ENCODE peak calls at places on chromosomes 3 and 15, in seven cellular contexts. One of them, this sample, is unnamed. For H3K36me3, the result is how much of the 10 kb centered on the place peaks cover.

GRCh38 chr3:128489860-128490649 is 2.9 kb downstream of the GATA2 start:
- DNase-seq in tibial nerve: no peak
- DNase-seq in endothelial cell of umbilical vein: peak
- DNase-seq in stomach: no peak
- DNase-seq in PC-9: peak
- DNase-seq in transverse colon: no peak
- DNase-seq in uterus: peak
- DNase-seq in this sample: no peak

GRCh38 chr3:71641669-71642068 is 58.1 kb upstream of the FOXP1 start:
- DNase-seq in stomach: no peak
- DNase-seq in endothelial cell of umbilical vein: no peak
- DNase-seq in transverse colon: no peak
- DNase-seq in tibial nerve: no peak
- DNase-seq in uterus: no peak
- DNase-seq in PC-9: no peak
- DNase-seq in this sample: peak

GRCh38 chr3:49124991-49125670 is 4.5 kb upstream of the USP19 start:
- DNase-seq in tibial nerve: no peak
- DNase-seq in endothelial cell of umbilical vein: no peak
- DNase-seq in transverse colon: no peak
- DNase-seq in stomach: no peak
- DNase-seq in PC-9: no peak
- DNase-seq in uterus: no peak
- DNase-seq in this sample: no peak

GRCh38 chr15:41401904-41402267 is 410 bp downstream of the NDUFAF1 start:
- DNase-seq in transverse colon: no peak
- DNase-seq in PC-9: no peak
- DNase-seq in stomach: no peak
- DNase-seq in endothelial cell of umbilical vein: no peak
- DNase-seq in tibial nerve: no peak
- DNase-seq in uterus: no peak
- DNase-seq in this sample: no peak

GRCh38 chr3:99862208-99862607 is 44.5 kb downstream of the CMSS1 start:
- DNase-seq in PC-9: peak
- DNase-seq in uterus: no peak
- DNase-seq in tibial nerve: no peak
- DNase-seq in endothelial cell of umbilical vein: peak
- DNase-seq in transverse colon: no peak
- DNase-seq in stomach: no peak
- DNase-seq in this sample: no peak

GRCh38 chr3:32109256-32109655 is 2.8 kb downstream of the GPD1L start:
- DNase-seq in transverse colon: peak
- DNase-seq in endothelial cell of umbilical vein: peak
- DNase-seq in uterus: peak
- DNase-seq in PC-9: no peak
- DNase-seq in stomach: peak
- DNase-seq in tibial nerve: peak
- DNase-seq in this sample: peak

GRCh38 chr3:11379238-11379823 is 107.1 kb downstream of the ATG7 start:
- DNase-seq in stomach: no peak
- DNase-seq in PC-9: no peak
- DNase-seq in tibial nerve: peak
- DNase-seq in endothelial cell of umbilical vein: peak
- DNase-seq in transverse colon: no peak
- DNase-seq in uterus: no peak
- DNase-seq in this sample: no peak

GRCh38 chr3:151445283-151446001 is 15.4 kb downstream of the IGSF10 start:
- DNase-seq in stomach: no peak
- DNase-seq in transverse colon: no peak
- DNase-seq in tibial nerve: peak
- DNase-seq in PC-9: peak
- DNase-seq in uterus: no peak
- DNase-seq in endothelial cell of umbilical vein: no peak
- DNase-seq in this sample: no peak

GRCh38 chr3:110767838-110768237 is 303.8 kb upstream of the NECTIN3 start:
- DNase-seq in endothelial cell of umbilical vein: no peak
- DNase-seq in transverse colon: no peak
- DNase-seq in tibial nerve: no peak
- DNase-seq in stomach: no peak
- DNase-seq in uterus: no peak
- DNase-seq in PC-9: no peak
- DNase-seq in this sample: no peak

GRCh38 chr3:45741247-45741646 is 52.1 kb downstream of the SACM1L start:
- DNase-seq in transverse colon: no peak
- DNase-seq in PC-9: no peak
- DNase-seq in stomach: no peak
- DNase-seq in uterus: no peak
- DNase-seq in tibial nerve: no peak
- DNase-seq in endothelial cell of umbilical vein: no peak
- DNase-seq in this sample: no peak
- H3K36me3 ChIP-seq in transverse colon: under half
- H3K36me3 ChIP-seq in PC-9: under half
- H3K36me3 ChIP-seq in stomach: half or more
- H3K36me3 ChIP-seq in uterus: under half
- H3K36me3 ChIP-seq in tibial nerve: half or more
- H3K36me3 ChIP-seq in endothelial cell of umbilical vein: under half
- H3K36me3 ChIP-seq in this sample: under half

DNA sequence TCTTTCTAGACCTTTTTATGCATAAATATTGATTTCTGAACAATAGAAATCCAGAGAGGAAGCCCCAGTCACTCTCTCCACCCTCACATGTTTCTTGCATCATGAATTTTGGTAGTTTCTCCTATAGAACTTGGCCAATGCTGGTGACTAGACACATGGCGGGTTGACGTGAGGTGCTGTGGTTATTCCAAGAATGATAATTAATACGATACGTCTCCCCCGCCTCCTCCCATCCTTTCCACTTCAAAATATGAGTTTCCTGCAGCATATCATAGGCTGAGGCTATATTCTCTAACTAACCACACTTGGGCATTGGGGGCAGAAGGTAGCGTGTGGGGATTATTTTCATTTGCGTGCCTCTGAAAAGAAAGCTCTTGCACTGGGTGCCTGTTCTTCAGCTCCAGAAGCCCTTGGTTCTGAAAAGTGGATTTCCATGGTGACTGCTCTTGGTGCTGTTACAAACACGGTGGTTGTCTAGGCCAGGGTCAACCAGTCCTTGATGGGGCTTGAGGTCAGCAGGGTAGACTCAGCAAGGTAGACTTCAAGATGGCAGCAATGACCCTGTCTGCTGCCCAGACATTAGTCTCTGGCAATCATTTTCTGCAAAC is 5.3 kb downstream of the TNFSF10 start:
- DNase-seq in endothelial cell of umbilical vein: no peak
- DNase-seq in tibial nerve: no peak
- DNase-seq in transverse colon: no peak
- DNase-seq in stomach: no peak
- DNase-seq in PC-9: no peak
- DNase-seq in uterus: no peak
- DNase-seq in this sample: no peak
- H3K27ac ChIP-seq in endothelial cell of umbilical vein: no peak
- H3K27ac ChIP-seq in tibial nerve: peak
- H3K27ac ChIP-seq in transverse colon: peak
- H3K27ac ChIP-seq in stomach: peak
- H3K27ac ChIP-seq in PC-9: no peak
- H3K27ac ChIP-seq in uterus: no peak
- H3K27ac ChIP-seq in this sample: no peak

GRCh38 chr3:184166671-184167070 is 8.0 kb upstream of the AP2M1 start:
- DNase-seq in endothelial cell of umbilical vein: no peak
- DNase-seq in PC-9: no peak
- DNase-seq in stomach: no peak
- DNase-seq in tibial nerve: no peak
- DNase-seq in uterus: no peak
- DNase-seq in transverse colon: no peak
- DNase-seq in this sample: no peak

GRCh38 chr3:184169896-184170875 is 4.5 kb upstream of the AP2M1 start:
- DNase-seq in endothelial cell of umbilical vein: no peak
- DNase-seq in stomach: no peak
- DNase-seq in transverse colon: no peak
- DNase-seq in PC-9: no peak
- DNase-seq in uterus: no peak
- DNase-seq in tibial nerve: no peak
- DNase-seq in this sample: no peak

GRCh38 chr3:184165548-184165947 is 9.1 kb upstream of the AP2M1 start:
- DNase-seq in transverse colon: no peak
- DNase-seq in stomach: no peak
- DNase-seq in PC-9: no peak
- DNase-seq in endothelial cell of umbilical vein: no peak
- DNase-seq in tibial nerve: no peak
- DNase-seq in uterus: no peak
- DNase-seq in this sample: no peak

GRCh38 chr3:184168363-184169120 is 6.1 kb upstream of the AP2M1 start:
- DNase-seq in PC-9: no peak
- DNase-seq in transverse colon: no peak
- DNase-seq in uterus: peak
- DNase-seq in stomach: no peak
- DNase-seq in tibial nerve: no peak
- DNase-seq in endothelial cell of umbilical vein: no peak
- DNase-seq in this sample: no peak

GRCh38 chr3:184167786-184168185 is 6.9 kb upstream of the AP2M1 start:
- DNase-seq in PC-9: no peak
- DNase-seq in tibial nerve: no peak
- DNase-seq in transverse colon: no peak
- DNase-seq in endothelial cell of umbilical vein: no peak
- DNase-seq in stomach: no peak
- DNase-seq in uterus: no peak
- DNase-seq in this sample: no peak
- H3K36me3 ChIP-seq in PC-9: under half
- H3K36me3 ChIP-seq in tibial nerve: half or more
- H3K36me3 ChIP-seq in transverse colon: under half
- H3K36me3 ChIP-seq in endothelial cell of umbilical vein: half or more
- H3K36me3 ChIP-seq in stomach: half or more
- H3K36me3 ChIP-seq in uterus: under half
- H3K36me3 ChIP-seq in this sample: under half

DNA sequence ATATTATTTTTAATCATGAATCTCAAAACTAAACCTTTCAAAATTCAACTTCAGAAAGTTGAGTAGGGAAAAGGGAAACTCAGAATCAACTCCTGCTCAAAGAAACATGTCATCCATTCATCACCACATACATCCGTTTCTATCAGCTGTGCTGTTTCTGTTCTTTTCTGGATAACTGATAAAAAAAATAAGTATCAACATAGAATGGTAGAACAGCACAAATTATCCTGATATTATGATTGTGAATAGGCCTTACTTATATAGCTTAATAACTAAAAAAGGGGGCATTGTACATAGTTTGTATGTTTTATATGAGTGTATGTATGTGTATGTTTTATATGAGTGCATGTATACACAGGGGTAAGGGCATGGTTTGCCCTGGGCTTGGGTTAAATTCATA is 3.1 kb downstream of the TM4SF1 start:
- DNase-seq in endothelial cell of umbilical vein: peak
- DNase-seq in PC-9: no peak
- DNase-seq in uterus: no peak
- DNase-seq in tibial nerve: no peak
- DNase-seq in transverse colon: no peak
- DNase-seq in stomach: no peak
- DNase-seq in this sample: no peak
- H3K27ac ChIP-seq in endothelial cell of umbilical vein: peak
- H3K27ac ChIP-seq in PC-9: peak
- H3K27ac ChIP-seq in uterus: peak
- H3K27ac ChIP-seq in tibial nerve: peak
- H3K27ac ChIP-seq in transverse colon: no peak
- H3K27ac ChIP-seq in stomach: peak
- H3K27ac ChIP-seq in this sample: peak

GRCh38 chr3:98518816-98519215 is 3.9 kb downstream of the CLDND1 start:
- DNase-seq in tibial nerve: no peak
- DNase-seq in endothelial cell of umbilical vein: no peak
- DNase-seq in transverse colon: no peak
- DNase-seq in stomach: no peak
- DNase-seq in uterus: no peak
- DNase-seq in PC-9: no peak
- DNase-seq in this sample: no peak

GRCh38 chr3:98514948-98515347 is 7.8 kb downstream of the CLDND1 start:
- DNase-seq in uterus: no peak
- DNase-seq in stomach: no peak
- DNase-seq in transverse colon: no peak
- DNase-seq in tibial nerve: no peak
- DNase-seq in endothelial cell of umbilical vein: no peak
- DNase-seq in PC-9: no peak
- DNase-seq in this sample: no peak

GRCh38 chr3:98522538-98523281 is at the start of gene CLDND1:
- DNase-seq in endothelial cell of umbilical vein: peak
- DNase-seq in transverse colon: peak
- DNase-seq in stomach: peak
- DNase-seq in tibial nerve: peak
- DNase-seq in PC-9: peak
- DNase-seq in uterus: peak
- DNase-seq in this sample: peak

GRCh38 chr3:98521897-98522537 is 685 bp downstream of the CLDND1 start:
- DNase-seq in PC-9: peak
- DNase-seq in stomach: peak
- DNase-seq in uterus: peak
- DNase-seq in transverse colon: peak
- DNase-seq in tibial nerve: peak
- DNase-seq in endothelial cell of umbilical vein: peak
- DNase-seq in this sample: peak

DNA sequence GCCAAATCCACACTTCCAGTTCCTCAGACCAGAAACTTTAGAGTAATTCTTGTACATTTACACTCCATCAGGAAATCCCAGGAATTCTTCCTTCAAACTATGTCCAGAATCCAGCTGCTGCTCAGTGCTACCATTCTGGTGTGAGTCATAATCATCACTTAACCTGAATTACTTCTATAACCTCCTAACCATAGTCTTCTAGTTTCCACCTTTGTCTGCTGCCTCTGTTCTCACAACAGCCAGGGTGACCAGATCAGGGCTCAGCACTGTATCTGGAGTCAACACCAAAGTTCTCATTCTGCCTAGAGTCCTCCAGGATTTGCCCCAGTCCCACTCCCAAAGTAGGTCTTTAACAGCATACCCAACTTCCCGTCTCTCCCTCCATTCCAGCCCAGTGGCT is 3.4 kb downstream of the CLDND1 start:
- DNase-seq in stomach: no peak
- DNase-seq in endothelial cell of umbilical vein: no peak
- DNase-seq in transverse colon: no peak
- DNase-seq in PC-9: no peak
- DNase-seq in uterus: no peak
- DNase-seq in tibial nerve: no peak
- DNase-seq in this sample: no peak
- H3K36me3 ChIP-seq in stomach: under half
- H3K36me3 ChIP-seq in endothelial cell of umbilical vein: under half
- H3K36me3 ChIP-seq in transverse colon: under half
- H3K36me3 ChIP-seq in PC-9: half or more
- H3K36me3 ChIP-seq in uterus: under half
- H3K36me3 ChIP-seq in tibial nerve: under half
- H3K36me3 ChIP-seq in this sample: under half